ENCODE peak calls at places on chromosomes 3 and 15, in seven cellular contexts. J is fibroblast of mammary gland, B is GM06990, U is GM12865, M is AG09309, R is psoas muscle, D is colonic mucosa. C is an unnamed sample.

GRCh38 chr15:39860200-39860599 is 59.9 kb downstream of the GPR176 start:
- DNase-seq in J (no peak), B (no peak), U (no peak), M (no peak), R (no peak), D (no peak), C (no peak)

GRCh38 chr3:37862219-37862711 is 585 bp downstream of the CTDSPL start:
- DNase-seq in J (peak), B (no peak), U (no peak), M (no peak), R (peak), D (peak), C (no peak)

GRCh38 chr3:18100126-18100525 is 325.0 kb downstream of the SATB1 start:
- DNase-seq in J (peak), B (no peak), U (no peak), M (no peak), R (no peak), D (no peak), C (no peak)

GRCh38 chr3:32613183-32613582 is 42.5 kb upstream of the DYNC1LI1 start:
- DNase-seq in J (peak), B (no peak), U (no peak), M (no peak), R (no peak), D (no peak), C (no peak)

GRCh38 chr15:75307778-75308390 is 25.2 kb downstream of the GOLGA6D start:
- DNase-seq in J (peak), B (peak), U (peak), M (no peak), R (no peak), D (peak), C (no peak)

GRCh38 chr3:177196473-177197040 is 725 bp downstream of the TBL1XR1 start:
- DNase-seq in J (peak), B (peak), U (peak), M (no peak), R (no peak), D (peak), C (no peak)

GRCh38 chr15:98147415-98147814 is 186.9 kb downstream of the ARRDC4 start:
- DNase-seq in J (no peak), B (no peak), U (peak), M (no peak), R (no peak), D (no peak), C (no peak)

GRCh38 chr15:86919581-86919980 is 839.9 kb downstream of the AGBL1 start:
- DNase-seq in J (no peak), B (no peak), U (peak), M (peak), R (no peak), D (no peak), C (no peak)

GRCh38 chr3:138197058-138197457 is 10.0 kb downstream of the ARMC8 start:
- DNase-seq in J (peak), B (no peak), U (peak), M (no peak), R (no peak), D (no peak), C (no peak)

GRCh38 chr15:44729394-44729913 is 6.9 kb upstream of the TRIM69 start:
- DNase-seq in J (peak), B (no peak), U (peak), M (no peak), R (peak), D (peak), C (no peak)

GRCh38 chr3:64459711-64460110 is 228.1 kb downstream of the ADAMTS9 start:
- DNase-seq in J (peak), B (no peak), U (no peak), M (peak), R (no peak), D (no peak), C (no peak)

GRCh38 chr3:29764603-29765254 is 483.9 kb downstream of the RBMS3 start:
- DNase-seq in J (peak), B (no peak), U (peak), M (peak), R (no peak), D (no peak), C (peak)

DNA sequence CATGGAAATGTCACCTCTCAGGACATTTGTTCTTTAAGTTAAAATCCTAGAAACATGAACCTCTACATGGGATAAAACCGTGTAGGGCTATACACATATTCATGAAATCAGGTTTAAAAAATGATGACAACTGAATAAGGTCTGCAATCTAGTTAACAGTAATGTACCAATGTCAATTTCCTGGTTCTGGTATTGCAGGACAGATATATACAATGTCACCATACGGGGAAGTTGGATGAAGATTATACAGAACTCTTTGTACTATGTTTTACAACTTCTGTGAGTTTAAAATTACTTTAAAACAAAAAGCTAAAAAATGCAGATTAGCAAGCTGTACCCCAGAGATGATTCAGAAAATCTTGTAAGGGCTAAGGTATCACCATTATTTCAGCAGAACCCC is 6.7 kb downstream of the CNTN3 start:
- DNase-seq in J (no peak), B (no peak), U (no peak), M (no peak), R (no peak), D (no peak), C (no peak)
- H3K4me3 ChIP-seq in J (no peak), B (no peak), U (no peak), M (no peak), R (no peak), D (no peak), C (no peak)

GRCh38 chr15:59436774-59437472 is 1.1 kb upstream of the FAM81A start:
- DNase-seq in J (no peak), B (no peak), U (peak), M (no peak), R (no peak), D (peak), C (no peak)

GRCh38 chr15:59439571-59439970 is 1.6 kb downstream of the FAM81A start:
- DNase-seq in J (no peak), B (no peak), U (no peak), M (no peak), R (no peak), D (no peak), C (no peak)

GRCh38 chr15:59437777-59438574 is at the start of gene FAM81A:
- DNase-seq in J (peak), B (peak), U (peak), M (no peak), R (peak), D (peak), C (no peak)

GRCh38 chr15:59437473-59437776 is 561 bp upstream of the FAM81A start:
- DNase-seq in J (no peak), B (no peak), U (no peak), M (no peak), R (no peak), D (peak), C (no peak)

GRCh38 chr15:59438891-59439290 is 905 bp downstream of the FAM81A start:
- DNase-seq in J (peak), B (no peak), U (no peak), M (no peak), R (no peak), D (peak), C (no peak)
- H3K4me3 ChIP-seq in J (peak), B (peak), U (peak), M (no peak), R (peak), D (peak), C (no peak)

GRCh38 chr15:58475573-58476524 is 44.1 kb downstream of the LIPC start:
- DNase-seq in J (peak), B (no peak), U (no peak), M (peak), R (no peak), D (no peak), C (peak)
- H3K4me3 ChIP-seq in J (no peak), B (no peak), U (no peak), M (no peak), R (no peak), D (no peak), C (no peak)

GRCh38 chr3:46406440-46406785 is 453 bp downstream of the CCR5AS start:
- DNase-seq in J (no peak), B (no peak), U (no peak), M (no peak), R (no peak), D (no peak), C (no peak)
- H3K4me3 ChIP-seq in J (no peak), B (no peak), U (no peak), M (no peak), R (no peak), D (no peak), C (no peak)

DNA sequence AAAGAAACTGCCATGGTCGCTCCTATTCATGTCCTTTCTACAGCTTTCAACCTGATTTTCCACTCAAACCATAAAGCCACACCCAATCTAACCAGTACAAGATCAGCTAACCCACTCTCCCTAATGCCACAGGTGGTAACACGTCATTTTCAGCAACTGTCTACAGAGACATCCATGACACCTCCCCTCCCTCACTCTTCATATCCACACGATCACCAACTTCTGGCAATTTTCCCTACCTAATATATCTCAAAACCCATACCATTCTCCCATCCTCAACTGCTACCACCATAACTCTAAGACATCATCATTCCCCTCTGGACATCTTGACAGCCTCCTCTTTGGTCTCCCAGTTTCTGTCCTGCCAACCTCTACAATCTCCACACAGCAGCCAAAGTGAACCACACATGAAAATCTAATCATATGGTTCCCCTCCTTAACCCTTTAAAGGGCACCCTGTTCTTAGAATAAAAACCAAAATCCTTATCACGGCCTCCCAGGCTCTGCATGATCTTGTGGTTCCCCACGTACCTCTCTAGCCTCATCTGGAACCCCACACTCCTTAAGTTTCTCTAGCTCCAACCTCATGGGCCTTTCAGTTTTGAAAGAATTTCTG is 33.6 kb downstream of the SPINK8 start:
- DNase-seq in J (no peak), B (no peak), U (no peak), M (no peak), R (no peak), D (no peak), C (no peak)
- H3K4me3 ChIP-seq in J (peak), B (peak), U (peak), M (no peak), R (peak), D (no peak), C (peak)

DNA sequence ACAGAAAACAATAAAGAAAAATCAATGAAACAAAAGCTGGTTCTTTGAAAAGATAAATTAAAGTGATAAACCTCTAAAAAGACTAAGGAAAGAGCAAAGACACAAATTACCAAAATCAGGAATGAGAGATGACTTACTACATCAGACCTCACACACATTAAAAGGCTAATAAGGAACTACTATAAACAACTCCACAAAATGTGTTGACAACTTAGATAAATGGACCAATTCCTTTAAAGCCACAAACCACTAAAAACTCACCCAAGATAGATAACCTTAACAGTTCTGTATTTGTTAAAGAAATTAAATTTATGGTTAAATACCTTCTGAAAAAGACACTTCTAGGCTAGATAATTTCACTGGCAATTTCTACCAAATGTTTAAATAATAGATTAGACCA is 170.4 kb downstream of the SMAD6 start:
- DNase-seq in J (peak), B (no peak), U (no peak), M (no peak), R (no peak), D (no peak), C (no peak)
- H3K4me3 ChIP-seq in J (no peak), B (no peak), U (no peak), M (no peak), R (no peak), D (no peak), C (no peak)

DNA sequence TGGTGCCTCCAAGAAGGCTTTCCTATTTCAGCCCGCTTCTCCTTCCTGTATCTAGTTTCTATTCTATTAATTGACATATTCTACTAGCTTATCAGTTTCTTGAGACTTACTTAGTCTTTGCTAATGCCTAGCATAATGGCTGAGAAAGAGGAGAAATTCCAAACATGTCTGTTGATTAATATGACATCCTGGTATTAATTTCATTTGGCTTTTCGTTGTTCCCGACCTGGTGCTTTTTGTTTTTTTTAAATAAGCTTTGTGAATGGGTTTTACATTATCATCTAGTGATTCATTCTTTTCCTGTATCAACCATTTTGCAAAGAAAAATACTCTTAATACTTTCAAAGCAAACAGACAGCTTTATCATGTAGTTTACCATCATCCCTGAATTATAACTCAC is 13.1 kb downstream of the WDR53 start:
- DNase-seq in J (no peak), B (no peak), U (no peak), M (no peak), R (no peak), D (no peak), C (no peak)
- H3K4me3 ChIP-seq in J (no peak), B (no peak), U (no peak), M (no peak), R (no peak), D (no peak), C (no peak)